ENCODE peak calls at places on chromosomes 7 and 10, in five cellular contexts. One of them, this sample, is unnamed.

GRCh38 chr10:69359089-69360025 is 57.4 kb downstream of the TACR2 start:
- DNase-seq in H1: no peak
- DNase-seq in GM12878: no peak
- DNase-seq in K562: no peak
- DNase-seq in HepG2: no peak
- DNase-seq in this sample: no peak

GRCh38 chr7:104960741-104961479 is 53.1 kb upstream of the KMT2E start:
- DNase-seq in K562: no peak
- DNase-seq in H1: no peak
- DNase-seq in HepG2: no peak
- DNase-seq in GM12878: peak; percentile 66
- DNase-seq in this sample: no peak

GRCh38 chr7:46485481-46486065 is 564.5 kb upstream of the IGFBP3 start:
- DNase-seq in H1: no peak
- DNase-seq in HepG2: no peak
- DNase-seq in K562: no peak
- DNase-seq in GM12878: no peak
- DNase-seq in this sample: peak; percentile 8

GRCh38 chr10:12819071-12819470 is 182.4 kb downstream of the CCDC3 start:
- DNase-seq in K562: no peak
- DNase-seq in GM12878: no peak
- DNase-seq in H1: no peak
- DNase-seq in HepG2: no peak
- DNase-seq in this sample: no peak

GRCh38 chr7:69395072-69395714 is 203.1 kb upstream of the AUTS2 start:
- DNase-seq in H1: no peak
- DNase-seq in K562: no peak
- DNase-seq in HepG2: no peak
- DNase-seq in GM12878: no peak
- DNase-seq in this sample: peak; percentile 63

GRCh38 chr10:89148061-89148460 is 59.1 kb downstream of the CH25H start:
- DNase-seq in GM12878: no peak
- DNase-seq in HepG2: no peak
- DNase-seq in H1: no peak
- DNase-seq in K562: no peak
- DNase-seq in this sample: no peak

GRCh38 chr7:127258111-127258510 is 5.4 kb upstream of the GRM8 start:
- DNase-seq in H1: no peak
- DNase-seq in GM12878: no peak
- DNase-seq in K562: peak; percentile 30
- DNase-seq in HepG2: no peak
- DNase-seq in this sample: no peak

GRCh38 chr10:652226-652625 is 37.2 kb downstream of the DIP2C start:
- DNase-seq in HepG2: no peak
- DNase-seq in GM12878: no peak
- DNase-seq in K562: no peak
- DNase-seq in H1: no peak
- DNase-seq in this sample: no peak

GRCh38 chr10:76022366-76022765 is 590.9 kb downstream of the LRMDA start:
- DNase-seq in HepG2: no peak
- DNase-seq in GM12878: no peak
- DNase-seq in K562: no peak
- DNase-seq in H1: no peak
- DNase-seq in this sample: no peak

GRCh38 chr7:29620531-29620930 is 56.9 kb downstream of the PRR15 start:
- DNase-seq in GM12878: no peak
- DNase-seq in K562: no peak
- DNase-seq in HepG2: no peak
- DNase-seq in H1: no peak
- DNase-seq in this sample: no peak

GRCh38 chr10:27153855-27154198 is 357 bp downstream of the YME1L1 start:
- DNase-seq in H1: no peak
- DNase-seq in K562: peak; percentile 49
- DNase-seq in HepG2: peak; percentile 16
- DNase-seq in GM12878: no peak
- DNase-seq in this sample: peak; percentile 28

GRCh38 chr7:157961731-157962457 is 625.1 kb downstream of the DNAJB6 start:
- DNase-seq in GM12878: no peak
- DNase-seq in K562: no peak
- DNase-seq in H1: no peak
- DNase-seq in HepG2: no peak
- DNase-seq in this sample: no peak

GRCh38 chr7:104327534-104327933 is 869 bp upstream of the LHFPL3 start:
- DNase-seq in HepG2: no peak
- DNase-seq in GM12878: no peak
- DNase-seq in H1: no peak
- DNase-seq in K562: no peak
- DNase-seq in this sample: no peak

GRCh38 chr7:33743594-33743993 is 161.7 kb upstream of the BMPER start:
- DNase-seq in HepG2: no peak
- DNase-seq in GM12878: no peak
- DNase-seq in H1: no peak
- DNase-seq in K562: no peak
- DNase-seq in this sample: no peak

GRCh38 chr7:36949711-36950600 is 225.7 kb upstream of the AOAH start:
- DNase-seq in HepG2: peak; percentile 88
- DNase-seq in GM12878: no peak
- DNase-seq in K562: no peak
- DNase-seq in H1: no peak
- DNase-seq in this sample: no peak

GRCh38 chr7:1536768-1537630 is 6.5 kb downstream of the MAFK start:
- DNase-seq in GM12878: no peak
- DNase-seq in K562: peak; percentile 74
- DNase-seq in HepG2: peak; percentile 93
- DNase-seq in H1: no peak
- DNase-seq in this sample: peak; percentile 98
- TF ChIP-seq HDAC2 in GM12878: no peak
- TF ChIP-seq HDAC2 in K562: no peak
- TF ChIP-seq HDAC2 in HepG2: peak; percentile 96
- TF ChIP-seq HDAC2 in H1: no peak
- TF ChIP-seq HDAC2 in this sample: no peak

DNA sequence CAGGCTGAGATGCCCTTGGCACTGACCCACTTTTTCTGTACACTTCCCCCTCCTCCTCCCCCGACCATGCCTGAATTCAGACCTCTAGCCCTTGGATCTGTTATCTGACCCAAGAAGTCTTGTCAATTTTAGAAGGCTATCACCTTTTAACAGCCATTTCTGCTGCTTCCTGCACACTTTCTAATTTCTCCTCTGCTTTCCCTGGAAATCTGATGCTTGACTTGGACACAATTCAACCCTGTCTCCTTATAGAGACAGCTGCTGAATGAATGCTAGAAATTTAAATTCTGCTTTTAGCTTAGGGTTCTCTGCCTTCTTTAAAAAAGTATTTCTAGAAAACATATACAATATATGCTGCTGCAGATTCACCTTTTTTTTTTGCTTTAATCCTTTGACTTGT is 417.9 kb upstream of the KLF6 start:
- DNase-seq in HepG2: no peak
- DNase-seq in GM12878: no peak
- DNase-seq in K562: no peak
- DNase-seq in H1: no peak
- DNase-seq in this sample: no peak
- TF ChIP-seq HDAC2 in HepG2: no peak
- TF ChIP-seq HDAC2 in GM12878: no peak
- TF ChIP-seq HDAC2 in K562: no peak
- TF ChIP-seq HDAC2 in H1: no peak
- TF ChIP-seq HDAC2 in this sample: no peak

DNA sequence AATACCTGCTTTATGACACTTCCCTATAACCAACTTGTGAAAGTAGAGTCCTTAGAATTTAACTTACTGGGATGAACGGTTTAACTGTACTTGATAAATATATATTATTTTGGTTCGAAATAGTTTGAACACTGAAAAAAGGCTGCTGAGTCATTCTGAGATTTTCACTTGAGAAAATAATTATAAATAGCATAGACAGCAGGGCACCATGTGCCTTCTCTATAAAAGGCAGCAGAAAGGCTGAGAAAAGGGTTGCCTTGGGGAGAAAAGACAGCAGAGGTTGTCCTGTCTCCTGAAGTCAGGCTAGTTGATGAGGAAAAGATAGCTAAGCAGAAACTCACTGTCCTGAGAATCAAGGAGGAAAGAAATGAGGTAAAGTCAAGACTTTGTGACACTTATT is 92.4 kb downstream of the CTTNBP2 start:
- DNase-seq in HepG2: no peak
- DNase-seq in H1: no peak
- DNase-seq in K562: no peak
- DNase-seq in GM12878: peak; percentile 62
- DNase-seq in this sample: no peak
- TF ChIP-seq HDAC2 in HepG2: no peak
- TF ChIP-seq HDAC2 in H1: no peak
- TF ChIP-seq HDAC2 in K562: no peak
- TF ChIP-seq HDAC2 in GM12878: no peak
- TF ChIP-seq HDAC2 in this sample: no peak

DNA sequence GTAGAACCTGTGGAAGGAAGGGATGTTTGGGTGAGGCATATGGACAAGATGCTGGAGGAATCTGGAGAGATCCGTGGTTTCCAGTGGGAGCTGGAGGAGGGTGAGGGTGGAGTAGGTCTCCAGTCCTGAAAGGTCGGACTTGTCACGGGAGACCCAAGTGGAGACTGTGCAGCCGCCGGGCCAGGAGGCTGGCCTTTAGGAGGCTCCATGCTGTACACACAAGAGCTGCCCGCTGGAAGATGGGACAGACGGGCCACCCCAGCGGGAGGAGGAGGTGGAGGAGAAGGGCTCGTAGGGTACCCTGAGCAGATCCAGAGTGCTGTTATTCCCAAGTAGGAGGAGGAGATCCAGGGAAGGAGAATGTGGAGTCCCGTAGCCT is 106.7 kb downstream of the NKX6-2 start:
- DNase-seq in K562: no peak
- DNase-seq in GM12878: no peak
- DNase-seq in H1: no peak
- DNase-seq in HepG2: no peak
- DNase-seq in this sample: no peak
- TF ChIP-seq HDAC2 in K562: no peak
- TF ChIP-seq HDAC2 in GM12878: no peak
- TF ChIP-seq HDAC2 in H1: no peak
- TF ChIP-seq HDAC2 in HepG2: no peak
- TF ChIP-seq HDAC2 in this sample: no peak

GRCh38 chr10:101139421-101139911 is 8.4 kb downstream of the TLX1 start:
- DNase-seq in K562: peak; percentile 14
- DNase-seq in HepG2: peak; percentile 16
- DNase-seq in H1: no peak
- DNase-seq in GM12878: no peak
- DNase-seq in this sample: no peak
- TF ChIP-seq HDAC2 in K562: no peak
- TF ChIP-seq HDAC2 in HepG2: no peak
- TF ChIP-seq HDAC2 in H1: no peak
- TF ChIP-seq HDAC2 in GM12878: no peak
- TF ChIP-seq HDAC2 in this sample: no peak

GRCh38 chr10:93221171-93221496 is 147.4 kb downstream of the CYP26A1 start:
- DNase-seq in K562: no peak
- DNase-seq in H1: no peak
- DNase-seq in HepG2: no peak
- DNase-seq in GM12878: no peak
- DNase-seq in this sample: no peak
- TF ChIP-seq HDAC2 in K562: no peak
- TF ChIP-seq HDAC2 in H1: no peak
- TF ChIP-seq HDAC2 in HepG2: no peak
- TF ChIP-seq HDAC2 in GM12878: no peak
- TF ChIP-seq HDAC2 in this sample: no peak